ENCODE peak calls at places on chromosomes 1 and 21, in nine cellular contexts. V is glomerular endothelial cell; O is HuH-7.5; F is naive thymus-derived CD8-positive, alpha-beta T cell; X is AG10803; Y is NCI-H446; L is NCI-H2081; E is mesothelial cell of epicardium; B is hippocampal formation. M is an unnamed sample.

GRCh38 chr1:28364888-28365287 is 4.7 kb upstream of the PHACTR4 start:
- DNase-seq in F (no peak), B (no peak), E (no peak), X (no peak), V (no peak), O (no peak), Y (no peak), L (no peak), M (no peak)

GRCh38 chr1:93339171-93339697 is 6.5 kb upstream of the DR1 start:
- DNase-seq in Y (no peak), O (no peak), B (no peak), L (no peak), V (no peak), E (no peak), X (no peak), F (no peak), M (no peak)

GRCh38 chr21:26115346-26115745 is 55.2 kb downstream of the APP start:
- DNase-seq in E (no peak), O (no peak), L (peak), B (no peak), X (no peak), V (peak), Y (peak), F (no peak), M (no peak)

GRCh38 chr1:46181343-46182260 is 5.3 kb upstream of the P3R3URF start:
- DNase-seq in E (no peak), F (no peak), Y (no peak), L (no peak), B (no peak), V (peak), O (no peak), X (peak), M (no peak)

GRCh38 chr1:22359427-22359826 is 92.2 kb upstream of the ZBTB40 start:
- DNase-seq in L (no peak), F (no peak), O (no peak), Y (no peak), X (no peak), V (no peak), E (no peak), B (no peak), M (no peak)

GRCh38 chr1:68551459-68551858 is 54.6 kb upstream of the DEPDC1 start:
- DNase-seq in B (no peak), L (no peak), E (no peak), V (no peak), X (no peak), O (no peak), F (no peak), Y (no peak), M (no peak)

GRCh38 chr1:100213141-100213540 is 35.1 kb upstream of the LRRC39 start:
- DNase-seq in O (no peak), F (no peak), E (no peak), L (no peak), B (no peak), V (no peak), X (no peak), Y (no peak), M (no peak)

GRCh38 chr1:193013005-193013404 is 46.2 kb downstream of the UCHL5 start:
- DNase-seq in F (no peak), E (no peak), B (no peak), Y (no peak), O (no peak), V (no peak), X (peak), L (no peak), M (peak)

GRCh38 chr1:181179279-181179979 is 90.9 kb downstream of the IER5 start:
- DNase-seq in E (no peak), Y (no peak), F (no peak), V (no peak), B (no peak), L (no peak), O (no peak), X (no peak), M (no peak)

GRCh38 chr1:5623399-5623798 is 368.8 kb downstream of the NPHP4 start:
- DNase-seq in F (no peak), O (no peak), B (no peak), E (no peak), V (no peak), Y (no peak), X (peak), L (no peak), M (no peak)

GRCh38 chr1:164602480-164603093 is 43.6 kb downstream of the PBX1 start:
- DNase-seq in X (peak), B (peak), F (no peak), V (no peak), Y (peak), O (no peak), E (no peak), L (no peak), M (no peak)

GRCh38 chr1:113786055-113786454 is 26.2 kb downstream of the RSBN1 start:
- DNase-seq in Y (no peak), O (no peak), V (no peak), L (no peak), E (no peak), X (no peak), F (no peak), B (no peak), M (no peak)

GRCh38 chr1:178023181-178023618 is 53.3 kb upstream of the SEC16B start:
- DNase-seq in L (no peak), X (no peak), B (no peak), V (no peak), F (no peak), O (no peak), E (no peak), Y (no peak), M (no peak)

GRCh38 chr1:240405751-240406150 is 206.2 kb downstream of the GREM2 start:
- DNase-seq in X (no peak), Y (no peak), E (no peak), V (no peak), F (no peak), B (no peak), O (no peak), L (no peak), M (no peak)

GRCh38 chr1:158149175-158149574 is 31.5 kb upstream of the CD1D start:
- DNase-seq in B (no peak), Y (no peak), O (no peak), L (no peak), X (no peak), E (no peak), F (no peak), V (no peak), M (no peak)

GRCh38 chr21:14530574-14530973 is 15.5 kb downstream of the SAMSN1 start:
- DNase-seq in F (no peak), V (no peak), Y (no peak), B (no peak), E (no peak), X (no peak), O (no peak), L (no peak), M (no peak)

GRCh38 chr1:29315262-29315661 is 78.9 kb downstream of the PTPRU start:
- DNase-seq in L (no peak), F (no peak), O (no peak), Y (no peak), V (no peak), B (no peak), E (no peak), X (no peak), M (no peak)

GRCh38 chr1:1422465-1423244 is 1.6 kb upstream of the ANKRD65 start:
- DNase-seq in F (no peak), B (no peak), Y (no peak), V (no peak), O (no peak), L (no peak), X (no peak), E (peak), M (no peak)

GRCh38 chr1:206470692-206471414 is 577 bp downstream of the IKBKE start:
- DNase-seq in E (no peak), Y (no peak), F (peak), X (peak), B (no peak), L (no peak), V (no peak), O (peak), M (no peak)

GRCh38 chr1:230600111-230601000 is 41.9 kb upstream of the COG2 start:
- DNase-seq in B (no peak), V (no peak), X (no peak), L (no peak), Y (no peak), O (no peak), E (no peak), F (no peak), M (no peak)

M was measured in AG04449.